ENCODE peak calls at places on chromosomes 1 and 21, in nine cellular contexts. One of them, this sample, is unnamed.

GRCh38 chr21:33859373-33860102 is 56.1 kb downstream of the ATP5PO start:
- DNase-seq in AG08396: no peak
- DNase-seq in GM20000: no peak
- DNase-seq in psoas muscle: no peak
- DNase-seq in stimulated activated CD8-positive, alpha-beta memory T cell treated with anti-CD3 and anti-CD28 coated beads, Interleukin-4, amount 100 ng/mL, for 1 hour: no peak
- DNase-seq in dorsolateral prefrontal cortex: no peak
- DNase-seq in activated naive CD8-positive, alpha-beta T cell treated with anti-CD3 and anti-CD28 coated beads, Interleukin-2, amount 50 U/mL, for 16 hours: no peak
- DNase-seq in activated T-cell treated with anti-CD3 and anti-CD28 coated beads for 24 hours: no peak
- DNase-seq in left colon: no peak
- DNase-seq in this sample: no peak

GRCh38 chr1:1628656-1629429 is 3.1 kb upstream of the MMP23B start:
- DNase-seq in psoas muscle: peak; percentile 17
- DNase-seq in left colon: no peak
- DNase-seq in stimulated activated CD8-positive, alpha-beta memory T cell treated with anti-CD3 and anti-CD28 coated beads, Interleukin-4, amount 100 ng/mL, for 1 hour: no peak
- DNase-seq in activated naive CD8-positive, alpha-beta T cell treated with anti-CD3 and anti-CD28 coated beads, Interleukin-2, amount 50 U/mL, for 16 hours: no peak
- DNase-seq in GM20000: no peak
- DNase-seq in activated T-cell treated with anti-CD3 and anti-CD28 coated beads for 24 hours: peak; percentile 40
- DNase-seq in AG08396: no peak
- DNase-seq in dorsolateral prefrontal cortex: no peak
- DNase-seq in this sample: no peak

GRCh38 chr1:165828103-165828558 is 717 bp downstream of the UCK2 start:
- DNase-seq in dorsolateral prefrontal cortex: peak; percentile 27
- DNase-seq in left colon: peak; percentile 54
- DNase-seq in activated naive CD8-positive, alpha-beta T cell treated with anti-CD3 and anti-CD28 coated beads, Interleukin-2, amount 50 U/mL, for 16 hours: peak; percentile 11
- DNase-seq in GM20000: peak; percentile 79
- DNase-seq in activated T-cell treated with anti-CD3 and anti-CD28 coated beads for 24 hours: peak; percentile 42
- DNase-seq in AG08396: peak; percentile 73
- DNase-seq in psoas muscle: peak; percentile 43
- DNase-seq in stimulated activated CD8-positive, alpha-beta memory T cell treated with anti-CD3 and anti-CD28 coated beads, Interleukin-4, amount 100 ng/mL, for 1 hour: no peak
- DNase-seq in this sample: peak; percentile 54

GRCh38 chr1:18556364-18556763 is 74.3 kb upstream of the PAX7 start:
- DNase-seq in activated naive CD8-positive, alpha-beta T cell treated with anti-CD3 and anti-CD28 coated beads, Interleukin-2, amount 50 U/mL, for 16 hours: no peak
- DNase-seq in psoas muscle: no peak
- DNase-seq in dorsolateral prefrontal cortex: no peak
- DNase-seq in activated T-cell treated with anti-CD3 and anti-CD28 coated beads for 24 hours: no peak
- DNase-seq in left colon: no peak
- DNase-seq in stimulated activated CD8-positive, alpha-beta memory T cell treated with anti-CD3 and anti-CD28 coated beads, Interleukin-4, amount 100 ng/mL, for 1 hour: no peak
- DNase-seq in GM20000: no peak
- DNase-seq in AG08396: no peak
- DNase-seq in this sample: no peak

GRCh38 chr1:209845405-209845725 is 17.6 kb downstream of the UTP25 start:
- DNase-seq in activated naive CD8-positive, alpha-beta T cell treated with anti-CD3 and anti-CD28 coated beads, Interleukin-2, amount 50 U/mL, for 16 hours: no peak
- DNase-seq in AG08396: no peak
- DNase-seq in left colon: no peak
- DNase-seq in stimulated activated CD8-positive, alpha-beta memory T cell treated with anti-CD3 and anti-CD28 coated beads, Interleukin-4, amount 100 ng/mL, for 1 hour: no peak
- DNase-seq in dorsolateral prefrontal cortex: no peak
- DNase-seq in activated T-cell treated with anti-CD3 and anti-CD28 coated beads for 24 hours: no peak
- DNase-seq in GM20000: no peak
- DNase-seq in psoas muscle: no peak
- DNase-seq in this sample: no peak

GRCh38 chr1:119784127-119784781 is 15.5 kb upstream of the HMGCS2 start:
- DNase-seq in left colon: peak; percentile 51
- DNase-seq in GM20000: no peak
- DNase-seq in dorsolateral prefrontal cortex: no peak
- DNase-seq in AG08396: no peak
- DNase-seq in activated T-cell treated with anti-CD3 and anti-CD28 coated beads for 24 hours: no peak
- DNase-seq in psoas muscle: peak; percentile 72
- DNase-seq in activated naive CD8-positive, alpha-beta T cell treated with anti-CD3 and anti-CD28 coated beads, Interleukin-2, amount 50 U/mL, for 16 hours: no peak
- DNase-seq in stimulated activated CD8-positive, alpha-beta memory T cell treated with anti-CD3 and anti-CD28 coated beads, Interleukin-4, amount 100 ng/mL, for 1 hour: no peak
- DNase-seq in this sample: no peak

GRCh38 chr1:219587817-219588561 is 24.9 kb downstream of the ZC3H11B start:
- DNase-seq in GM20000: no peak
- DNase-seq in activated T-cell treated with anti-CD3 and anti-CD28 coated beads for 24 hours: no peak
- DNase-seq in stimulated activated CD8-positive, alpha-beta memory T cell treated with anti-CD3 and anti-CD28 coated beads, Interleukin-4, amount 100 ng/mL, for 1 hour: no peak
- DNase-seq in activated naive CD8-positive, alpha-beta T cell treated with anti-CD3 and anti-CD28 coated beads, Interleukin-2, amount 50 U/mL, for 16 hours: no peak
- DNase-seq in dorsolateral prefrontal cortex: no peak
- DNase-seq in left colon: no peak
- DNase-seq in AG08396: peak; percentile 12
- DNase-seq in psoas muscle: no peak
- DNase-seq in this sample: no peak

GRCh38 chr1:8133657-8134430 is 107.7 kb upstream of the ERRFI1 start:
- DNase-seq in psoas muscle: peak; percentile 67
- DNase-seq in AG08396: peak; percentile 55
- DNase-seq in stimulated activated CD8-positive, alpha-beta memory T cell treated with anti-CD3 and anti-CD28 coated beads, Interleukin-4, amount 100 ng/mL, for 1 hour: no peak
- DNase-seq in activated T-cell treated with anti-CD3 and anti-CD28 coated beads for 24 hours: no peak
- DNase-seq in left colon: peak; percentile 31
- DNase-seq in activated naive CD8-positive, alpha-beta T cell treated with anti-CD3 and anti-CD28 coated beads, Interleukin-2, amount 50 U/mL, for 16 hours: no peak
- DNase-seq in dorsolateral prefrontal cortex: no peak
- DNase-seq in GM20000: no peak
- DNase-seq in this sample: no peak

GRCh38 chr1:111738133-111738435 is 1.1 kb downstream of the INKA2 start:
- DNase-seq in dorsolateral prefrontal cortex: peak; percentile 44
- DNase-seq in GM20000: no peak
- DNase-seq in AG08396: no peak
- DNase-seq in activated naive CD8-positive, alpha-beta T cell treated with anti-CD3 and anti-CD28 coated beads, Interleukin-2, amount 50 U/mL, for 16 hours: no peak
- DNase-seq in left colon: no peak
- DNase-seq in activated T-cell treated with anti-CD3 and anti-CD28 coated beads for 24 hours: no peak
- DNase-seq in psoas muscle: no peak
- DNase-seq in stimulated activated CD8-positive, alpha-beta memory T cell treated with anti-CD3 and anti-CD28 coated beads, Interleukin-4, amount 100 ng/mL, for 1 hour: no peak
- DNase-seq in this sample: no peak

GRCh38 chr1:243236604-243237252 is 18.4 kb downstream of the CEP170 start:
- DNase-seq in dorsolateral prefrontal cortex: no peak
- DNase-seq in activated naive CD8-positive, alpha-beta T cell treated with anti-CD3 and anti-CD28 coated beads, Interleukin-2, amount 50 U/mL, for 16 hours: no peak
- DNase-seq in GM20000: no peak
- DNase-seq in psoas muscle: no peak
- DNase-seq in activated T-cell treated with anti-CD3 and anti-CD28 coated beads for 24 hours: no peak
- DNase-seq in stimulated activated CD8-positive, alpha-beta memory T cell treated with anti-CD3 and anti-CD28 coated beads, Interleukin-4, amount 100 ng/mL, for 1 hour: no peak
- DNase-seq in left colon: no peak
- DNase-seq in AG08396: no peak
- DNase-seq in this sample: no peak

GRCh38 chr21:45596704-45597318 is 46.7 kb upstream of the PCBP3 start:
- DNase-seq in psoas muscle: peak; percentile 69
- DNase-seq in activated T-cell treated with anti-CD3 and anti-CD28 coated beads for 24 hours: peak; percentile 77
- DNase-seq in stimulated activated CD8-positive, alpha-beta memory T cell treated with anti-CD3 and anti-CD28 coated beads, Interleukin-4, amount 100 ng/mL, for 1 hour: peak; percentile 76
- DNase-seq in AG08396: peak; percentile 78
- DNase-seq in activated naive CD8-positive, alpha-beta T cell treated with anti-CD3 and anti-CD28 coated beads, Interleukin-2, amount 50 U/mL, for 16 hours: peak; percentile 73
- DNase-seq in dorsolateral prefrontal cortex: peak; percentile 49
- DNase-seq in left colon: peak; percentile 89
- DNase-seq in GM20000: peak; percentile 87
- DNase-seq in this sample: peak; percentile 53

GRCh38 chr1:46137901-46138300 is 5.5 kb upstream of the PIK3R3 start:
- DNase-seq in stimulated activated CD8-positive, alpha-beta memory T cell treated with anti-CD3 and anti-CD28 coated beads, Interleukin-4, amount 100 ng/mL, for 1 hour: no peak
- DNase-seq in GM20000: no peak
- DNase-seq in left colon: no peak
- DNase-seq in dorsolateral prefrontal cortex: no peak
- DNase-seq in activated T-cell treated with anti-CD3 and anti-CD28 coated beads for 24 hours: no peak
- DNase-seq in AG08396: peak; percentile 30
- DNase-seq in psoas muscle: no peak
- DNase-seq in activated naive CD8-positive, alpha-beta T cell treated with anti-CD3 and anti-CD28 coated beads, Interleukin-2, amount 50 U/mL, for 16 hours: no peak
- DNase-seq in this sample: no peak

GRCh38 chr1:112146201-112146715 is 156.8 kb upstream of the KCND3 start:
- DNase-seq in activated T-cell treated with anti-CD3 and anti-CD28 coated beads for 24 hours: no peak
- DNase-seq in dorsolateral prefrontal cortex: no peak
- DNase-seq in GM20000: no peak
- DNase-seq in psoas muscle: no peak
- DNase-seq in left colon: no peak
- DNase-seq in stimulated activated CD8-positive, alpha-beta memory T cell treated with anti-CD3 and anti-CD28 coated beads, Interleukin-4, amount 100 ng/mL, for 1 hour: no peak
- DNase-seq in AG08396: no peak
- DNase-seq in activated naive CD8-positive, alpha-beta T cell treated with anti-CD3 and anti-CD28 coated beads, Interleukin-2, amount 50 U/mL, for 16 hours: no peak
- DNase-seq in this sample: no peak